ENCODE peak calls at places on chromosomes 4 and X, in five cellular contexts. Q is breast epithelium, K is BE2C, U is fibroblast of lung, Z is pancreas. B is an unnamed sample.
A peak's percentile ranks its signal among the peaks of the same experiment; 100 is the strongest.

GRCh38 chrX:28609917-28610613 is 22.8 kb downstream of the IL1RAPL1 start:
- DNase-seq in Q (no peak), K (no peak), U (peak; percentile 12), Z (no peak), B (no peak)

GRCh38 chr4:35760706-35761278 is 483.5 kb downstream of the ARAP2 start:
- DNase-seq in K (peak; percentile 51), U (no peak), Q (no peak), Z (no peak), B (no peak)

GRCh38 chrX:71171110-71171801 is 26.6 kb downstream of the NLGN3 start:
- DNase-seq in U (no peak), Q (no peak), K (no peak), Z (no peak), B (no peak)

GRCh38 chr4:27027428-27027827 is 166.8 kb downstream of the STIM2 start:
- DNase-seq in Z (no peak), Q (no peak), U (no peak), K (no peak), B (no peak)

GRCh38 chrX:153608821-153609220 is 9.9 kb upstream of the CCNQ start:
- DNase-seq in U (peak; percentile 11), K (no peak), Q (no peak), Z (no peak), B (no peak)

GRCh38 chrX:153226344-153227190 is 47.5 kb downstream of the MAGEA1 start:
- DNase-seq in Q (no peak), Z (no peak), U (peak; percentile 36), K (peak; percentile 38), B (peak; percentile 82)

GRCh38 chr4:47662975-47663374 is 174.9 kb downstream of the CORIN start:
- DNase-seq in Q (no peak), Z (no peak), K (peak; percentile 46), U (no peak), B (peak; percentile 63)

GRCh38 chr4:111755571-111755970 is 389.7 kb upstream of the FAM241A start:
- DNase-seq in Q (no peak), U (no peak), Z (no peak), K (no peak), B (no peak)

GRCh38 chrX:119391279-119391678 is 7.9 kb upstream of the SLC25A43 start:
- DNase-seq in Z (peak; percentile 14), Q (no peak), K (peak; percentile 7), U (peak; percentile 37), B (peak; percentile 65)

GRCh38 chrX:23634181-23634580 is 33.1 kb upstream of the PRDX4 start:
- DNase-seq in K (no peak), U (no peak), Z (no peak), Q (no peak), B (no peak)

GRCh38 chrX:1205681-1206611 is 6.5 kb downstream of the CRLF2 start:
- DNase-seq in Z (peak; percentile 17), Q (peak; percentile 15), K (no peak), U (peak; percentile 80), B (peak; percentile 47)

GRCh38 chrX:103063191-103063845 is 653 bp downstream of the BEX1 start:
- DNase-seq in U (peak; percentile 26), Q (no peak), Z (peak; percentile 53), K (peak; percentile 61), B (no peak)

GRCh38 chrX:87578978-87579377 is 61.4 kb downstream of the KLHL4 start:
- DNase-seq in Q (no peak), U (no peak), K (no peak), Z (no peak), B (no peak)

GRCh38 chrX:70826715-70827114 is 81.8 kb downstream of the TEX11 start:
- DNase-seq in K (no peak), U (no peak), Z (no peak), Q (no peak), B (no peak)

GRCh38 chrX:110341189-110342035 is 17.2 kb upstream of the RTL9 start:
- DNase-seq in U (peak; percentile 85), Z (no peak), Q (no peak), K (no peak), B (no peak)

GRCh38 chrX:137999542-137999941 is 433.6 kb downstream of the ZIC3 start:
- DNase-seq in Q (no peak), Z (no peak), U (no peak), K (no peak), B (peak; percentile 54)

GRCh38 chrX:66633541-66633940 is 5.3 kb downstream of the EDA2R start:
- DNase-seq in Q (no peak), Z (no peak), K (no peak), U (peak; percentile 87), B (no peak)

GRCh38 chr4:190020790-190021717 is 6.0 kb downstream of the FRG2 start:
- DNase-seq in Z (peak; percentile 50), Q (no peak), U (peak; percentile 14), K (peak; percentile 68), B (peak; percentile 17)

GRCh38 chr4:26542996-26543395 is 40.9 kb upstream of the TBC1D19 start:
- DNase-seq in Z (no peak), U (peak; percentile 55), Q (no peak), K (no peak), B (peak; percentile 95)

GRCh38 chrX:41933546-41933945 is 10.2 kb upstream of the CASK start:
- DNase-seq in U (peak; percentile 9), K (no peak), Z (no peak), Q (no peak), B (no peak)

GRCh38 chr4:148782284-148782683 is 340.1 kb upstream of the NR3C2 start:
- DNase-seq in U (no peak), Q (no peak), K (no peak), Z (no peak), B (no peak)

GRCh38 chrX:97876697-97877407 is 993.1 kb downstream of the RPA4 start:
- DNase-seq in Q (no peak), K (no peak), Z (no peak), U (peak; percentile 14), B (no peak)

GRCh38 chrX:123899701-123900100 is 39.8 kb downstream of the XIAP start:
- DNase-seq in Z (no peak), Q (no peak), U (peak; percentile 39), K (no peak), B (no peak)

GRCh38 chr4:186651181-186651603 is 72.5 kb downstream of the FAT1 start:
- DNase-seq in Q (no peak), K (no peak), U (peak; percentile 5), Z (peak; percentile 22), B (peak; percentile 49)

GRCh38 chr4:8871417-8872401 is at the start of gene HMX1:
- DNase-seq in Q (no peak), U (no peak), Z (no peak), K (peak; percentile 96), B (peak; percentile 24)

GRCh38 chr4:8874896-8875680 is 3.4 kb upstream of the HMX1 start:
- DNase-seq in Z (no peak), U (no peak), K (no peak), Q (no peak), B (no peak)

GRCh38 chr4:8872402-8873291 is 1.0 kb upstream of the HMX1 start:
- DNase-seq in K (no peak), U (no peak), Z (no peak), Q (no peak), B (no peak)

GRCh38 chr4:8876982-8877779 is 5.5 kb upstream of the HMX1 start:
- DNase-seq in Q (no peak), U (no peak), K (no peak), Z (no peak), B (no peak)

GRCh38 chr4:8874003-8874895 is 2.6 kb upstream of the HMX1 start:
- DNase-seq in K (no peak), U (no peak), Q (no peak), Z (no peak), B (no peak)
- H3K4me1 ChIP-seq in K (peaks cover 3% of the 10 kb centered on the region), U (no peaks in the 10 kb centered on the region), Q (no peaks in the 10 kb centered on the region), Z (no peaks in the 10 kb centered on the region), B (no peaks in the 10 kb centered on the region)

GRCh38 chr4:182927505-182927904 is 10.3 kb upstream of the DCTD start:
- DNase-seq in Z (no peak), U (no peak), Q (no peak), K (no peak), B (no peak)

GRCh38 chr4:182923796-182924365 is 6.7 kb upstream of the DCTD start:
- DNase-seq in K (no peak), Q (no peak), Z (no peak), U (no peak), B (no peak)

GRCh38 chr4:182923376-182923775 is 6.2 kb upstream of the DCTD start:
- DNase-seq in U (peak; percentile 39), Q (no peak), K (no peak), Z (no peak), B (no peak)

GRCh38 chr4:182924497-182924896 is 7.3 kb upstream of the DCTD start:
- DNase-seq in K (no peak), Z (no peak), U (peak; percentile 77), Q (no peak), B (no peak)

DNA sequence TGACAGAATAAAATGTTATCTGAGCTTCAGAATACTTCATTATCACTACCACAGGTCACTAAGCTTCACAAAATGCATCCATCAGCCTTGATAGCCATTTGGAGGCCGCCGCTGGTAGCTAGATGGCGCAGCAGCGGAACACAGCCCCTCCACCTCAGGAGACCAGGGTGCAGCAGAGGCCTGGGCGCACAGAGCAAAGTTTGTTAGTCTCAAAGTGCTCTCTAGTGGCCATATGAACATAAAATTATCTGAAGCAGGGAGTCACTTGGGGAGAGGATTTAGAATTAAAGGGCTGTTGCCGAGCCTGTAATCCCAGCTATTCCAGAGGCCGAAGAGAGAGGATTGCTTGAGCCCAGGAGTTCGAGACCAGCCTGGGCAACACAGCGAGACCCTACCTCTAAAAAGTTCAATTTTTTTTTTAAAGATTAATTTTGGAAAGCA is 8.1 kb upstream of the DCTD start:
- DNase-seq in K (peak; percentile 86), U (peak; percentile 82), Z (peak; percentile 77), Q (no peak), B (peak; percentile 93)
- H3K27me3 ChIP-seq in K (no peaks in the 10 kb centered on the region), U (no peaks in the 10 kb centered on the region), Z (no peaks in the 10 kb centered on the region), Q (no peaks in the 10 kb centered on the region), B (no peaks in the 10 kb centered on the region)

GRCh38 chr4:55819634-55820033 is at the start of gene EXOC1L:
- DNase-seq in Q (no peak), U (peak; percentile 15), K (peak; percentile 77), Z (no peak), B (peak; percentile 36)
- H3K4me3 ChIP-seq in Q (peak within 1 kb of the TSS; percentile 7), U (peak within 1 kb of the TSS; percentile 46), K (peak within 1 kb of the TSS; percentile 54), Z (no peak within 1 kb of the TSS), B (peak within 1 kb of the TSS; percentile 17)

GRCh38 chr4:2816401-2816954 is 23.6 kb downstream of the SH3BP2 start:
- DNase-seq in Z (no peak), K (no peak), U (no peak), Q (no peak), B (no peak)
- H3K4me1 ChIP-seq in Z (peaks cover 10% of the 10 kb centered on the region), K (peaks cover 9% of the 10 kb centered on the region), U (peaks cover 13% of the 10 kb centered on the region), Q (peaks cover 5% of the 10 kb centered on the region), B (peaks cover 9% of the 10 kb centered on the region)

DNA sequence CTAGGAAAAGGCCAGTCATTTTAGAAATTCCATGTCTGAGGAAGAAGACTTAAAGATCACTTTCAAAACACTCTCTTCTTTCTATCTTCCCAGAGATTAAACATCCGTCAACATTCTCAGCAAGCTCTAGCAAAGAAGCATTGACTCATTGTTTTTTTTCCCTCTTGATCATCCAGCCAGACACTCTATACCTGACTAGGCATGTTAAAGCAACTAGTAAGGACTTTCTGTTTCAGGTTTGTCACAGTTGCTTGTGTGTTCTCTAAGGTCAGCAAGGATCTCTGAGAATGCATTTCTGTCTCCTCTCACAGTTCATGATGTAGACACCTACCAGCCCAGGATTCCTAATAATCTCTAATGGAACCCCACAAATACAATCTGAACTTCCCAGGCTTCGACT is 112.2 kb downstream of the IL13RA2 start:
- DNase-seq in Q (no peak), Z (no peak), U (no peak), K (no peak), B (no peak)
- H3K27me3 ChIP-seq in Q (no peaks in the 10 kb centered on the region), Z (peaks cover 9% of the 10 kb centered on the region), U (no peaks in the 10 kb centered on the region), K (no peaks in the 10 kb centered on the region), B (no peaks in the 10 kb centered on the region)

GRCh38 chr4:95546236-95546635 is 2.5 kb downstream of the UNC5C start:
- DNase-seq in U (no peak), K (no peak), Q (no peak), Z (no peak), B (no peak)
- H3K4me3 ChIP-seq in U (peak overlapping the region; percentile 65), K (peak overlapping the region; percentile 95), Q (no peak overlapping the region), Z (no peak overlapping the region), B (no peak overlapping the region)